ENCODE peak calls at places on chromosome 21, in five cellular contexts. One of them, this sample, is unnamed.

GRCh38 chr21:43827015-43827611 is 37.7 kb downstream of the RRP1 start:
- DNase-seq in lung: no peak
- DNase-seq in naive thymus-derived CD4-positive, alpha-beta T cell: no peak
- DNase-seq in stimulated activated CD8-positive, alpha-beta memory T cell treated with anti-CD3 and anti-CD28 coated beads, Interleukin-15, amount 100 ng/mL, for 1 hour: no peak
- DNase-seq in activated naive CD4-positive, alpha-beta T cell treated with Interleukin-2 at 50 U/mL for 16 hours: no peak
- DNase-seq in this sample: no peak

GRCh38 chr21:41726058-41726558 is 40.7 kb downstream of the RIPK4 start:
- DNase-seq in stimulated activated CD8-positive, alpha-beta memory T cell treated with anti-CD3 and anti-CD28 coated beads, Interleukin-15, amount 100 ng/mL, for 1 hour: no peak
- DNase-seq in activated naive CD4-positive, alpha-beta T cell treated with Interleukin-2 at 50 U/mL for 16 hours: no peak
- DNase-seq in lung: no peak
- DNase-seq in naive thymus-derived CD4-positive, alpha-beta T cell: no peak
- DNase-seq in this sample: no peak

GRCh38 chr21:28253378-28253777 is 739.3 kb downstream of the LTN1 start:
- DNase-seq in naive thymus-derived CD4-positive, alpha-beta T cell: no peak
- DNase-seq in activated naive CD4-positive, alpha-beta T cell treated with Interleukin-2 at 50 U/mL for 16 hours: no peak
- DNase-seq in lung: no peak
- DNase-seq in stimulated activated CD8-positive, alpha-beta memory T cell treated with anti-CD3 and anti-CD28 coated beads, Interleukin-15, amount 100 ng/mL, for 1 hour: no peak
- DNase-seq in this sample: no peak

GRCh38 chr21:28063241-28063640 is 929.4 kb downstream of the LTN1 start:
- DNase-seq in stimulated activated CD8-positive, alpha-beta memory T cell treated with anti-CD3 and anti-CD28 coated beads, Interleukin-15, amount 100 ng/mL, for 1 hour: no peak
- DNase-seq in naive thymus-derived CD4-positive, alpha-beta T cell: no peak
- DNase-seq in lung: no peak
- DNase-seq in activated naive CD4-positive, alpha-beta T cell treated with Interleukin-2 at 50 U/mL for 16 hours: no peak
- DNase-seq in this sample: no peak

GRCh38 chr21:46643379-46644177 is 8.1 kb downstream of the PRMT2 start:
- DNase-seq in activated naive CD4-positive, alpha-beta T cell treated with Interleukin-2 at 50 U/mL for 16 hours: no peak
- DNase-seq in naive thymus-derived CD4-positive, alpha-beta T cell: no peak
- DNase-seq in stimulated activated CD8-positive, alpha-beta memory T cell treated with anti-CD3 and anti-CD28 coated beads, Interleukin-15, amount 100 ng/mL, for 1 hour: no peak
- DNase-seq in lung: no peak
- DNase-seq in this sample: no peak

GRCh38 chr21:44456207-44456914 is 1.1 kb downstream of the LRRC3 start:
- DNase-seq in naive thymus-derived CD4-positive, alpha-beta T cell: no peak
- DNase-seq in stimulated activated CD8-positive, alpha-beta memory T cell treated with anti-CD3 and anti-CD28 coated beads, Interleukin-15, amount 100 ng/mL, for 1 hour: no peak
- DNase-seq in lung: no peak
- DNase-seq in activated naive CD4-positive, alpha-beta T cell treated with Interleukin-2 at 50 U/mL for 16 hours: no peak
- DNase-seq in this sample: no peak

GRCh38 chr21:42381347-42381984 is 14.4 kb downstream of the TMPRSS3 start:
- DNase-seq in stimulated activated CD8-positive, alpha-beta memory T cell treated with anti-CD3 and anti-CD28 coated beads, Interleukin-15, amount 100 ng/mL, for 1 hour: no peak
- DNase-seq in lung: no peak
- DNase-seq in activated naive CD4-positive, alpha-beta T cell treated with Interleukin-2 at 50 U/mL for 16 hours: peak; percentile 35
- DNase-seq in naive thymus-derived CD4-positive, alpha-beta T cell: peak; percentile 24
- DNase-seq in this sample: no peak

GRCh38 chr21:29299906-29300546 is 1.3 kb downstream of the BACH1 start:
- DNase-seq in activated naive CD4-positive, alpha-beta T cell treated with Interleukin-2 at 50 U/mL for 16 hours: peak; percentile 59
- DNase-seq in naive thymus-derived CD4-positive, alpha-beta T cell: no peak
- DNase-seq in lung: peak; percentile 81
- DNase-seq in stimulated activated CD8-positive, alpha-beta memory T cell treated with anti-CD3 and anti-CD28 coated beads, Interleukin-15, amount 100 ng/mL, for 1 hour: no peak
- DNase-seq in this sample: no peak

GRCh38 chr21:35010450-35010849 is 38.7 kb downstream of the RUNX1 start:
- DNase-seq in lung: no peak
- DNase-seq in naive thymus-derived CD4-positive, alpha-beta T cell: no peak
- DNase-seq in stimulated activated CD8-positive, alpha-beta memory T cell treated with anti-CD3 and anti-CD28 coated beads, Interleukin-15, amount 100 ng/mL, for 1 hour: no peak
- DNase-seq in activated naive CD4-positive, alpha-beta T cell treated with Interleukin-2 at 50 U/mL for 16 hours: no peak
- DNase-seq in this sample: no peak

GRCh38 chr21:33434770-33435360 is 31.7 kb downstream of the IFNGR2 start:
- DNase-seq in lung: no peak
- DNase-seq in activated naive CD4-positive, alpha-beta T cell treated with Interleukin-2 at 50 U/mL for 16 hours: peak; percentile 31
- DNase-seq in stimulated activated CD8-positive, alpha-beta memory T cell treated with anti-CD3 and anti-CD28 coated beads, Interleukin-15, amount 100 ng/mL, for 1 hour: no peak
- DNase-seq in naive thymus-derived CD4-positive, alpha-beta T cell: no peak
- DNase-seq in this sample: no peak

GRCh38 chr21:41504030-41504429 is 3.9 kb downstream of the TMPRSS2 start:
- DNase-seq in naive thymus-derived CD4-positive, alpha-beta T cell: no peak
- DNase-seq in stimulated activated CD8-positive, alpha-beta memory T cell treated with anti-CD3 and anti-CD28 coated beads, Interleukin-15, amount 100 ng/mL, for 1 hour: no peak
- DNase-seq in lung: no peak
- DNase-seq in activated naive CD4-positive, alpha-beta T cell treated with Interleukin-2 at 50 U/mL for 16 hours: no peak
- DNase-seq in this sample: no peak

GRCh38 chr21:45323487-45324380 is 36.0 kb upstream of the POFUT2 start:
- DNase-seq in activated naive CD4-positive, alpha-beta T cell treated with Interleukin-2 at 50 U/mL for 16 hours: no peak
- DNase-seq in lung: no peak
- DNase-seq in naive thymus-derived CD4-positive, alpha-beta T cell: no peak
- DNase-seq in stimulated activated CD8-positive, alpha-beta memory T cell treated with anti-CD3 and anti-CD28 coated beads, Interleukin-15, amount 100 ng/mL, for 1 hour: no peak
- DNase-seq in this sample: no peak

GRCh38 chr21:43645414-43645891 is 13.8 kb downstream of the HSF2BP start:
- DNase-seq in lung: peak; percentile 54
- DNase-seq in naive thymus-derived CD4-positive, alpha-beta T cell: peak; percentile 37
- DNase-seq in stimulated activated CD8-positive, alpha-beta memory T cell treated with anti-CD3 and anti-CD28 coated beads, Interleukin-15, amount 100 ng/mL, for 1 hour: no peak
- DNase-seq in activated naive CD4-positive, alpha-beta T cell treated with Interleukin-2 at 50 U/mL for 16 hours: no peak
- DNase-seq in this sample: no peak

GRCh38 chr21:25490742-25491141 is 116.5 kb downstream of the MRPL39 start:
- DNase-seq in activated naive CD4-positive, alpha-beta T cell treated with Interleukin-2 at 50 U/mL for 16 hours: no peak
- DNase-seq in stimulated activated CD8-positive, alpha-beta memory T cell treated with anti-CD3 and anti-CD28 coated beads, Interleukin-15, amount 100 ng/mL, for 1 hour: no peak
- DNase-seq in naive thymus-derived CD4-positive, alpha-beta T cell: no peak
- DNase-seq in lung: no peak
- DNase-seq in this sample: no peak

GRCh38 chr21:16113052-16113715 is 383.4 kb downstream of the USP25 start:
- DNase-seq in stimulated activated CD8-positive, alpha-beta memory T cell treated with anti-CD3 and anti-CD28 coated beads, Interleukin-15, amount 100 ng/mL, for 1 hour: no peak
- DNase-seq in lung: no peak
- DNase-seq in naive thymus-derived CD4-positive, alpha-beta T cell: no peak
- DNase-seq in activated naive CD4-positive, alpha-beta T cell treated with Interleukin-2 at 50 U/mL for 16 hours: no peak
- DNase-seq in this sample: no peak

GRCh38 chr21:29075706-29076447 is 2.4 kb upstream of the CCT8 start:
- DNase-seq in naive thymus-derived CD4-positive, alpha-beta T cell: no peak
- DNase-seq in stimulated activated CD8-positive, alpha-beta memory T cell treated with anti-CD3 and anti-CD28 coated beads, Interleukin-15, amount 100 ng/mL, for 1 hour: no peak
- DNase-seq in activated naive CD4-positive, alpha-beta T cell treated with Interleukin-2 at 50 U/mL for 16 hours: no peak
- DNase-seq in lung: no peak
- DNase-seq in this sample: no peak

GRCh38 chr21:45317401-45318145 is 29.9 kb upstream of the POFUT2 start:
- DNase-seq in stimulated activated CD8-positive, alpha-beta memory T cell treated with anti-CD3 and anti-CD28 coated beads, Interleukin-15, amount 100 ng/mL, for 1 hour: no peak
- DNase-seq in naive thymus-derived CD4-positive, alpha-beta T cell: no peak
- DNase-seq in activated naive CD4-positive, alpha-beta T cell treated with Interleukin-2 at 50 U/mL for 16 hours: no peak
- DNase-seq in lung: no peak
- DNase-seq in this sample: no peak

GRCh38 chr21:33289199-33289819 is 23.1 kb downstream of the IL10RB start:
- DNase-seq in lung: no peak
- DNase-seq in stimulated activated CD8-positive, alpha-beta memory T cell treated with anti-CD3 and anti-CD28 coated beads, Interleukin-15, amount 100 ng/mL, for 1 hour: no peak
- DNase-seq in activated naive CD4-positive, alpha-beta T cell treated with Interleukin-2 at 50 U/mL for 16 hours: no peak
- DNase-seq in naive thymus-derived CD4-positive, alpha-beta T cell: no peak
- DNase-seq in this sample: no peak

GRCh38 chr21:34279285-34279684 is 84.5 kb upstream of the KCNE2 start:
- DNase-seq in lung: no peak
- DNase-seq in stimulated activated CD8-positive, alpha-beta memory T cell treated with anti-CD3 and anti-CD28 coated beads, Interleukin-15, amount 100 ng/mL, for 1 hour: no peak
- DNase-seq in activated naive CD4-positive, alpha-beta T cell treated with Interleukin-2 at 50 U/mL for 16 hours: no peak
- DNase-seq in naive thymus-derived CD4-positive, alpha-beta T cell: no peak
- DNase-seq in this sample: no peak

GRCh38 chr21:46559291-46559983 is 45.4 kb downstream of the S100B start:
- DNase-seq in activated naive CD4-positive, alpha-beta T cell treated with Interleukin-2 at 50 U/mL for 16 hours: peak; percentile 68
- DNase-seq in stimulated activated CD8-positive, alpha-beta memory T cell treated with anti-CD3 and anti-CD28 coated beads, Interleukin-15, amount 100 ng/mL, for 1 hour: no peak
- DNase-seq in lung: no peak
- DNase-seq in naive thymus-derived CD4-positive, alpha-beta T cell: peak; percentile 77
- DNase-seq in this sample: no peak

GRCh38 chr21:43467785-43468184 is 40.9 kb upstream of the SIK1 start:
- DNase-seq in stimulated activated CD8-positive, alpha-beta memory T cell treated with anti-CD3 and anti-CD28 coated beads, Interleukin-15, amount 100 ng/mL, for 1 hour: no peak
- DNase-seq in activated naive CD4-positive, alpha-beta T cell treated with Interleukin-2 at 50 U/mL for 16 hours: no peak
- DNase-seq in lung: no peak
- DNase-seq in naive thymus-derived CD4-positive, alpha-beta T cell: no peak
- DNase-seq in this sample: no peak

GRCh38 chr21:46005081-46005480 is 23.5 kb downstream of the COL6A1 start:
- DNase-seq in lung: no peak
- DNase-seq in activated naive CD4-positive, alpha-beta T cell treated with Interleukin-2 at 50 U/mL for 16 hours: no peak
- DNase-seq in stimulated activated CD8-positive, alpha-beta memory T cell treated with anti-CD3 and anti-CD28 coated beads, Interleukin-15, amount 100 ng/mL, for 1 hour: no peak
- DNase-seq in naive thymus-derived CD4-positive, alpha-beta T cell: no peak
- DNase-seq in this sample: no peak

GRCh38 chr21:45421071-45421845 is 16.3 kb downstream of the COL18A1 start:
- DNase-seq in stimulated activated CD8-positive, alpha-beta memory T cell treated with anti-CD3 and anti-CD28 coated beads, Interleukin-15, amount 100 ng/mL, for 1 hour: no peak
- DNase-seq in naive thymus-derived CD4-positive, alpha-beta T cell: no peak
- DNase-seq in lung: peak; percentile 65
- DNase-seq in activated naive CD4-positive, alpha-beta T cell treated with Interleukin-2 at 50 U/mL for 16 hours: no peak
- DNase-seq in this sample: no peak

GRCh38 chr21:37564341-37564923 is 197.9 kb downstream of the DYRK1A start:
- DNase-seq in activated naive CD4-positive, alpha-beta T cell treated with Interleukin-2 at 50 U/mL for 16 hours: peak; percentile 89
- DNase-seq in naive thymus-derived CD4-positive, alpha-beta T cell: peak; percentile 81
- DNase-seq in lung: peak; percentile 76
- DNase-seq in stimulated activated CD8-positive, alpha-beta memory T cell treated with anti-CD3 and anti-CD28 coated beads, Interleukin-15, amount 100 ng/mL, for 1 hour: peak; percentile 80
- DNase-seq in this sample: peak; percentile 78

GRCh38 chr21:41634211-41634694 is 126.3 kb upstream of the TMPRSS2 start:
- DNase-seq in activated naive CD4-positive, alpha-beta T cell treated with Interleukin-2 at 50 U/mL for 16 hours: no peak
- DNase-seq in stimulated activated CD8-positive, alpha-beta memory T cell treated with anti-CD3 and anti-CD28 coated beads, Interleukin-15, amount 100 ng/mL, for 1 hour: no peak
- DNase-seq in lung: peak; percentile 54
- DNase-seq in naive thymus-derived CD4-positive, alpha-beta T cell: no peak
- DNase-seq in this sample: no peak

GRCh38 chr21:37821791-37822450 is 94.3 kb downstream of the KCNJ6 start:
- DNase-seq in naive thymus-derived CD4-positive, alpha-beta T cell: no peak
- DNase-seq in activated naive CD4-positive, alpha-beta T cell treated with Interleukin-2 at 50 U/mL for 16 hours: no peak
- DNase-seq in stimulated activated CD8-positive, alpha-beta memory T cell treated with anti-CD3 and anti-CD28 coated beads, Interleukin-15, amount 100 ng/mL, for 1 hour: no peak
- DNase-seq in lung: no peak
- DNase-seq in this sample: no peak

GRCh38 chr21:41251961-41252642 is 64.5 kb upstream of the FAM3B start:
- DNase-seq in activated naive CD4-positive, alpha-beta T cell treated with Interleukin-2 at 50 U/mL for 16 hours: no peak
- DNase-seq in stimulated activated CD8-positive, alpha-beta memory T cell treated with anti-CD3 and anti-CD28 coated beads, Interleukin-15, amount 100 ng/mL, for 1 hour: no peak
- DNase-seq in naive thymus-derived CD4-positive, alpha-beta T cell: no peak
- DNase-seq in lung: no peak
- DNase-seq in this sample: no peak

GRCh38 chr21:31671146-31671716 is 11.7 kb downstream of the SOD1 start:
- DNase-seq in lung: no peak
- DNase-seq in activated naive CD4-positive, alpha-beta T cell treated with Interleukin-2 at 50 U/mL for 16 hours: no peak
- DNase-seq in stimulated activated CD8-positive, alpha-beta memory T cell treated with anti-CD3 and anti-CD28 coated beads, Interleukin-15, amount 100 ng/mL, for 1 hour: no peak
- DNase-seq in naive thymus-derived CD4-positive, alpha-beta T cell: no peak
- DNase-seq in this sample: no peak

GRCh38 chr21:37530901-37531351 is 164.4 kb downstream of the DYRK1A start:
- DNase-seq in lung: no peak
- DNase-seq in stimulated activated CD8-positive, alpha-beta memory T cell treated with anti-CD3 and anti-CD28 coated beads, Interleukin-15, amount 100 ng/mL, for 1 hour: no peak
- DNase-seq in activated naive CD4-positive, alpha-beta T cell treated with Interleukin-2 at 50 U/mL for 16 hours: no peak
- DNase-seq in naive thymus-derived CD4-positive, alpha-beta T cell: no peak
- DNase-seq in this sample: no peak

GRCh38 chr21:32352556-32352955 is 40.3 kb downstream of the URB1 start:
- DNase-seq in lung: no peak
- DNase-seq in stimulated activated CD8-positive, alpha-beta memory T cell treated with anti-CD3 and anti-CD28 coated beads, Interleukin-15, amount 100 ng/mL, for 1 hour: no peak
- DNase-seq in naive thymus-derived CD4-positive, alpha-beta T cell: no peak
- DNase-seq in activated naive CD4-positive, alpha-beta T cell treated with Interleukin-2 at 50 U/mL for 16 hours: no peak
- DNase-seq in this sample: no peak

GRCh38 chr21:41847066-41847804 is 31.9 kb downstream of the PRDM15 start:
- DNase-seq in stimulated activated CD8-positive, alpha-beta memory T cell treated with anti-CD3 and anti-CD28 coated beads, Interleukin-15, amount 100 ng/mL, for 1 hour: no peak
- DNase-seq in naive thymus-derived CD4-positive, alpha-beta T cell: no peak
- DNase-seq in activated naive CD4-positive, alpha-beta T cell treated with Interleukin-2 at 50 U/mL for 16 hours: no peak
- DNase-seq in lung: no peak
- DNase-seq in this sample: no peak

GRCh38 chr21:44965251-44966022 is 25.6 kb downstream of the SLX9 start:
- DNase-seq in lung: no peak
- DNase-seq in activated naive CD4-positive, alpha-beta T cell treated with Interleukin-2 at 50 U/mL for 16 hours: peak; percentile 52
- DNase-seq in stimulated activated CD8-positive, alpha-beta memory T cell treated with anti-CD3 and anti-CD28 coated beads, Interleukin-15, amount 100 ng/mL, for 1 hour: no peak
- DNase-seq in naive thymus-derived CD4-positive, alpha-beta T cell: peak; percentile 21
- DNase-seq in this sample: no peak